ENCODE peak calls at places on chromosomes 16 and 17, in eight cellular contexts. M is stomach, H is sigmoid colon, I is SK-N-SH, C is suprapubic skin, Y is upper lobe of left lung, L is GM12878, S is esophagus muscularis mucosa. J is an unnamed sample.
A peak's percentile ranks its signal among the peaks of the same experiment; 100 is the strongest.

GRCh38 chr16:88971371-88972097 is 5.5 kb downstream of the CBFA2T3 start:
- DNase-seq in H (no peak), L (peak; percentile 81), S (no peak), M (no peak), I (no peak), Y (peak; percentile 37), C (no peak), J (peak; percentile 70)

GRCh38 chr17:73786286-73786743 is 142.1 kb upstream of the SDK2 start:
- DNase-seq in I (no peak), H (no peak), M (peak; percentile 63), S (no peak), L (no peak), Y (no peak), C (no peak), J (peak; percentile 79)

GRCh38 chr17:59521465-59522126 is 43.8 kb upstream of the DHX40 start:
- DNase-seq in Y (peak; percentile 63), S (no peak), L (peak; percentile 19), I (peak; percentile 92), H (peak; percentile 73), C (peak; percentile 63), M (peak; percentile 58), J (peak; percentile 75)

GRCh38 chr17:43360739-43361498 is 37.9 kb upstream of the ARL4D start:
- DNase-seq in Y (peak; percentile 91), H (peak; percentile 98), C (peak; percentile 97), I (peak; percentile 78), M (peak; percentile 94), L (peak; percentile 100), S (peak; percentile 98), J (peak; percentile 96)

GRCh38 chr17:78137392-78138203 is 7.0 kb downstream of the TMC8 start:
- DNase-seq in Y (peak; percentile 52), M (no peak), I (peak; percentile 60), L (no peak), H (no peak), C (no peak), S (no peak), J (peak; percentile 32)

GRCh38 chr17:32496348-32497078 is 9.7 kb downstream of the CDK5R1 start:
- DNase-seq in C (no peak), S (no peak), I (no peak), H (peak; percentile 56), M (no peak), L (no peak), Y (no peak), J (no peak)

GRCh38 chr17:36870618-36871002 is 66.7 kb upstream of the LHX1 start:
- DNase-seq in H (no peak), C (no peak), Y (no peak), L (no peak), M (no peak), S (no peak), I (no peak), J (no peak)

GRCh38 chr17:32914181-32914580 is 13.8 kb upstream of the TMEM98 start:
- DNase-seq in I (no peak), C (no peak), S (no peak), L (no peak), H (no peak), M (no peak), Y (no peak), J (no peak)

GRCh38 chr17:42562845-42563509 is 1.0 kb downstream of the COASY start:
- DNase-seq in I (no peak), Y (no peak), H (no peak), C (no peak), S (no peak), M (no peak), L (no peak), J (no peak)

GRCh38 chr17:34926661-34927060 is 34.6 kb downstream of the CCT6B start:
- DNase-seq in C (no peak), H (no peak), L (no peak), S (no peak), I (no peak), Y (no peak), M (no peak), J (no peak)

GRCh38 chr17:62062313-62062712 is 2.8 kb downstream of the MED13 start:
- DNase-seq in I (no peak), S (no peak), M (no peak), Y (no peak), C (no peak), H (no peak), L (no peak), J (no peak)

GRCh38 chr17:39325528-39326240 is 75.7 kb downstream of the FBXL20 start:
- DNase-seq in M (no peak), Y (no peak), I (no peak), S (no peak), H (no peak), L (no peak), C (no peak), J (no peak)

GRCh38 chr17:40068917-40069750 is 6.4 kb downstream of the THRA start:
- DNase-seq in Y (peak; percentile 90), S (peak; percentile 96), C (peak; percentile 95), H (peak; percentile 99), L (peak; percentile 35), I (peak; percentile 76), M (peak; percentile 93), J (peak; percentile 87)

GRCh38 chr17:55527520-55528118 is 16.4 kb upstream of the SMIM36 start:
- DNase-seq in I (peak; percentile 74), M (no peak), C (no peak), Y (no peak), H (no peak), L (no peak), S (no peak), J (no peak)

GRCh38 chr16:50430076-50430475 is 61.3 kb upstream of the BRD7 start:
- DNase-seq in C (no peak), L (no peak), I (peak; percentile 66), H (no peak), Y (no peak), M (no peak), S (peak; percentile 70), J (no peak)

GRCh38 chr16:63135069-63135468 is 1098.8 kb upstream of the CDH8 start:
- DNase-seq in H (no peak), I (no peak), S (no peak), Y (no peak), C (no peak), M (no peak), L (no peak), J (no peak)

GRCh38 chr17:5759501-5759925 is 175.2 kb upstream of the NLRP1 start:
- DNase-seq in H (no peak), Y (no peak), S (no peak), I (no peak), M (no peak), L (no peak), C (no peak), J (no peak)

GRCh38 chr16:72480926-72481325 is 309.0 kb upstream of the PMFBP1 start:
- DNase-seq in C (no peak), Y (no peak), S (no peak), I (no peak), L (no peak), M (no peak), H (no peak), J (no peak)

GRCh38 chr17:42422412-42422957 is 571 bp downstream of the CAVIN1 start:
- DNase-seq in Y (no peak), I (peak; percentile 64), H (peak; percentile 77), L (no peak), S (no peak), C (no peak), M (peak; percentile 27), J (no peak)

GRCh38 chr16:70594569-70594968 is 51.8 kb upstream of the IL34 start:
- DNase-seq in M (peak; percentile 35), S (no peak), I (no peak), Y (peak; percentile 91), C (peak; percentile 84), L (no peak), H (no peak), J (no peak)

GRCh38 chr17:55038291-55038690 is 69.7 kb downstream of the STXBP4 start:
- DNase-seq in H (no peak), C (no peak), S (no peak), L (no peak), Y (no peak), I (no peak), M (no peak), J (no peak)

GRCh38 chr17:42363767-42364585 is 24.3 kb downstream of the STAT3 start:
- DNase-seq in S (no peak), Y (no peak), H (no peak), L (no peak), C (no peak), I (no peak), M (no peak), J (no peak)

GRCh38 chr16:11342021-11342855 is 3.0 kb upstream of the RMI2 start:
- DNase-seq in H (no peak), S (no peak), I (no peak), M (no peak), L (no peak), Y (no peak), C (no peak), J (no peak)

GRCh38 chr16:1413684-1414531 is 596 bp downstream of the UNKL start:
- DNase-seq in M (peak; percentile 54), L (peak; percentile 8), I (peak; percentile 89), H (no peak), C (no peak), S (no peak), Y (peak; percentile 67), J (peak; percentile 67)

GRCh38 chr17:3935140-3935542 is 18.9 kb upstream of the P2RX1 start:
- DNase-seq in Y (peak; percentile 83), I (peak; percentile 75), L (no peak), M (peak; percentile 87), H (no peak), S (no peak), C (no peak), J (peak; percentile 81)

GRCh38 chr16:61937646-61938045 is 98.6 kb downstream of the CDH8 start:
- DNase-seq in Y (no peak), C (no peak), L (no peak), H (no peak), M (no peak), S (no peak), I (no peak), J (no peak)
- TF ChIP-seq POLR2AphosphoS5 in Y (no peak), C (no peak), L (no peak), H (no peak), M (no peak), S (no peak), I (no peak), J (no peak)

GRCh38 chr17:27247071-27247957 is 46.6 kb upstream of the WSB1 start:
- DNase-seq in M (peak; percentile 47), I (no peak), H (peak; percentile 87), Y (peak; percentile 74), L (no peak), S (peak; percentile 92), C (peak; percentile 80), J (peak; percentile 81)
- TF ChIP-seq EP300 in M (no peak), I (no peak), H (peak; percentile 50), Y (peak; percentile 45), L (no peak), S (no peak), C (no peak), J (no peak)

DNA sequence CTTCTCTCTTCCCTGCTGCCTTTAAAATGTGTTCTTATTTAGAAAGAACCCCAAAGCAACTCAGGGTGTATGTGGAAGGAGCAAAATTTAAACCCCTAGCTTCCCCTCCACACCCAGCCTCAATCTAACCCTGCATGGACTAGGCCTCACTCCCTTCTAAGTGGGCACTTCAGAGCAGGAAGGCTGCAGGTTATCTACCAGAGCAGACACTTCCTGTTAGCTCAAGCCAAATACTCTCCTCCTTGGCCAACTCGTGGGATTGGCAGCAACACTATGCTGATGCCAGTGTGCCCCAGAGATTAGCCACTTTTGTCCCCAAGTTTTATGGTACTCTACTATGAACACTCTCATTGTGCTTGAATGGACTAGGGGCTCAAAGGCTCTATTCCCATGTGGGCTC is 35.6 kb downstream of the CCDC42 start:
- DNase-seq in C (no peak), L (no peak), Y (no peak), H (no peak), S (no peak), M (no peak), I (no peak), J (no peak)
- TF ChIP-seq POLR2AphosphoS5 in C (no peak), L (no peak), Y (no peak), H (peak; percentile 11), S (no peak), M (no peak), I (no peak), J (no peak)

GRCh38 chr17:8894673-8895578 is 27.5 kb upstream of the PIK3R6 start:
- DNase-seq in Y (peak; percentile 64), L (peak; percentile 65), H (no peak), I (peak; percentile 73), C (no peak), M (peak; percentile 70), S (no peak), J (peak; percentile 53)
- TF ChIP-seq EP300 in Y (no peak), L (no peak), H (no peak), I (no peak), C (no peak), M (no peak), S (no peak), J (no peak)